ENCODE peak calls at places on chromosomes 11 and 22, in six cellular contexts. W is transverse colon, H is A549, V is IMR-90, E is right lobe of liver, U is NB4. J is an unnamed sample.

GRCh38 chr22:30649430-30650007 is 13.9 kb downstream of the SLC35E4 start:
- DNase-seq in W (peak), H (no peak), V (peak), E (no peak), U (peak), J (peak)

GRCh38 chr22:43378011-43378704 is 33.7 kb upstream of the MPPED1 start:
- DNase-seq in W (peak), H (no peak), V (peak), E (no peak), U (peak), J (no peak)

GRCh38 chr11:72775288-72776110 is 18.3 kb downstream of the STARD10 start:
- DNase-seq in W (no peak), H (no peak), V (no peak), E (no peak), U (no peak), J (no peak)

GRCh38 chr22:23781533-23781932 is 5.2 kb upstream of the SMARCB1 start:
- DNase-seq in W (no peak), H (peak), V (peak), E (no peak), U (no peak), J (peak)

GRCh38 chr11:96314326-96315050 is 28.5 kb downstream of the MAML2 start:
- DNase-seq in W (peak), H (no peak), V (peak), E (no peak), U (peak), J (no peak)

GRCh38 chr11:68302256-68303054 is 9.9 kb upstream of the LRP5 start:
- DNase-seq in W (peak), H (no peak), V (peak), E (peak), U (no peak), J (peak)

GRCh38 chr11:44377121-44377520 is 67.2 kb upstream of the ALX4 start:
- DNase-seq in W (no peak), H (no peak), V (no peak), E (no peak), U (no peak), J (no peak)

GRCh38 chr11:22677153-22677890 is 10.9 kb downstream of the GAS2 start:
- DNase-seq in W (no peak), H (no peak), V (no peak), E (no peak), U (peak), J (no peak)

GRCh38 chr11:110829873-110830272 is 117.6 kb upstream of the ARHGAP20 start:
- DNase-seq in W (no peak), H (no peak), V (no peak), E (no peak), U (no peak), J (no peak)

GRCh38 chr11:2513441-2513840 is 68.6 kb downstream of the KCNQ1 start:
- DNase-seq in W (peak), H (no peak), V (no peak), E (no peak), U (no peak), J (no peak)

GRCh38 chr11:28965824-28966223 is 857.6 kb downstream of the METTL15 start:
- DNase-seq in W (no peak), H (no peak), V (no peak), E (no peak), U (no peak), J (no peak)

DNA sequence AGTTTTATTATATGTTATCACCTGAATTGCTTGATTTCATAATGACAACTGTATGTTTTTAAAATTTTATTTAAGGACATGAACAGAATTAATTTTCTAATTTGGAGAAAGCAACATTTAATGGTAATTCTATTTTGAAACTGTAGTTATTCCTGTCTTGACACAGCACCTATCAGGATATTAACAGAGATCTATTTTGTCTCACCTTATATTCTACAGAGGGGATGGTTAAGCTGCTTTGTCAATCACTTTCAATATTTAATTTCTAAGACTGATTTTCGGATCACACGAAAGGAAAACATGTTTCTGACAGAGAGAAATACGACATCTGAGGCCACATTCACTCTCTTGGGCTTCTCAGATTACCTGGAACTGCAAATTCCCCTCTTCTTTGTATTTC is at the start of gene OR5D16:
- DNase-seq in W (no peak), H (no peak), V (no peak), E (no peak), U (no peak), J (no peak)
- TF ChIP-seq POLR2A in W (no peak), H (no peak), V (no peak), E (no peak), U (no peak), J (no peak)

DNA sequence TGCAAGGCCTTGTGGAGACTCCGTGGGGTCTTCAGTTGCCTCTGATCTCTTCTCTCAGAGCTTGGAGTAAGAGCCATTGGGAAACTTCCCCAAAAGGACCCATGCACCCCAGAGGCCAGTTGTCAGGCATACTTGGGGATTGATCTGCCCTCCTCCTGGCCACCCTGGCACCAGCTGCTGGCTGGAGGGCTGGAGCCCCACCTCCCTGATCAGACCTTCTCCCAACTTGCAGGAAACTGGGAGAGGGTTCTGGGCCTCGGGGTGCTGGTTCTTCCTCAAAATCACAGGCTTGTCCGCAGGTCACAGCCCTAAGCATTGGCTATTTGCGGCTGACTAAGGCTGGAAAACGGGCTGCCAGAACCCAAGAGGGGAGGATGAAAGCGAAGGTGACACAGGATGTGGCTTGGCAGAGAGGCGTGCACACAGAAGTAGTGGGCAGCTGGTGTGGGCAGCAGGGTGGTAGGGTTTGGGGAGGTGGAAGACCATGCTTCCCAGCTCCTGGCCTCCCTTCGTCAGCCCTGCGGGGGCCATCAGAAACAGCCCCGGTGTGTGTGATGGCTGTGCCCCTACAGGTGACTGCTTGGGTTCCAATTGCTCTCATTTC is 1.3 kb upstream of the DGKZ start:
- DNase-seq in W (no peak), H (no peak), V (no peak), E (no peak), U (peak), J (no peak)
- H3K4me3 ChIP-seq in W (peak), H (no peak), V (no peak), E (peak), U (peak), J (no peak)

GRCh38 chr11:62573592-62574362 is at the start of gene EEF1G:
- DNase-seq in W (peak), H (peak), V (peak), E (peak), U (peak), J (peak)
- TF ChIP-seq CTCF in W (no peak), H (no peak), V (no peak), E (no peak), U (no peak), J (no peak)

DNA sequence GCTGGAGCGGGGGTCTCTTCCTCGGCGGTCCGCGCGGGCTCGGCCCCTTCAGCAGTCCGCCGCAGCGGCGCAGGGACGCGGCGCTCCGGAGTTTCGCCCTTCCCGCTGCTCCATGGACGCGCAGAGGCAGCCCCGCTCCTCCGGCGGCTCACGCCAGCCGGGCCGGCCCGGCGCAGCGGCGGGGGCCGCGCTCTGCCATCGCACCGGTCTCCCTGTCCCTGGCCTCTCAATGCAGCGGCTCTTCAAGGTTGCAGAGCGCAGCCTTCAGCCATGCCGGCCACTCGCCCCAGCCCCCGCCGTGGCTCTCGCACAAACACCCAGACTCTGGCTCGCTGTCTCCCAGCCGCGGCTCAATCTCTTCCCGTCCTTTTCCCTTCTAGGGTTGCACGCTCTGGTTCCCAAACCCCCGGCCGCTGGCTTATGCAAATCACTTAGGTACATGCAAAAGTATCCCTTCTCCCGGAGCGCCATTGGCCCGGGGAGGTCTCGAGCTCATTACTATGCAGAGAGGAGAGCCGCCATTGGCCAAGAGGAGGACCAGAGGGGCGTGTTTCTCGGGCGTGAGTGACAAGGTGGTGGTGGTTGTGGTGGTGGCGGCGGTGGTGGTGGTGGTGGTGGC is at the start of gene LGR4:
- DNase-seq in W (peak), H (peak), V (peak), E (peak), U (peak), J (peak)
- TF ChIP-seq POLR2A in W (peak), H (peak), V (no peak), E (peak), U (peak), J (no peak)

DNA sequence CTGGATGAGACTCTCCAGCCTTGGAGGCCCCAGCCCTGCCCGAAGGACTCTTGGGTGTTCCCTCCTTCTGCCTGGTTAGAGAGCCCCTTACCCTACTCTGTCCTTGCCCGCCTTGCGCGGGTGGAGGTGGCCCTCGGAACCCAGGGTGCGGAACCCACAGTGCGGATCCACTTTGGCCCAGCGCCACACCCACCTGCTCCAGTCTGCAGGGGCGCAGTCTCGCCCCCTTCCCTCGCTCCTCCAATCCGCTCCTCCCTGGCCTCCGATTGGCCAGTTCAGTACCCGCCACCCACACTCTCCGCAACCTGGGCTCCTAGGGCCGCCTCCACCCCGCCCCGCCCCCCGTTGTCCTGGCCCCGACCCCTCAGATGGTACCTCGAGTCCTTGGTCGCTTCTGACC is 2.4 kb downstream of the CAPN1 start:
- DNase-seq in W (no peak), H (no peak), V (no peak), E (peak), U (no peak), J (no peak)
- H3K4me3 ChIP-seq in W (no peak), H (no peak), V (no peak), E (no peak), U (no peak), J (no peak)

GRCh38 chr11:91984033-91984568 is 240.5 kb upstream of the FAT3 start:
- DNase-seq in W (no peak), H (no peak), V (no peak), E (no peak), U (no peak), J (no peak)
- TF ChIP-seq CTCF in W (no peak), H (no peak), V (no peak), E (no peak), U (no peak), J (no peak)

GRCh38 chr11:63998558-63999348 is 12.5 kb downstream of the OTUB1 start:
- DNase-seq in W (no peak), H (no peak), V (no peak), E (no peak), U (no peak), J (no peak)
- TF ChIP-seq POLR2A in W (no peak), H (no peak), V (no peak), E (no peak), U (no peak), J (no peak)

DNA sequence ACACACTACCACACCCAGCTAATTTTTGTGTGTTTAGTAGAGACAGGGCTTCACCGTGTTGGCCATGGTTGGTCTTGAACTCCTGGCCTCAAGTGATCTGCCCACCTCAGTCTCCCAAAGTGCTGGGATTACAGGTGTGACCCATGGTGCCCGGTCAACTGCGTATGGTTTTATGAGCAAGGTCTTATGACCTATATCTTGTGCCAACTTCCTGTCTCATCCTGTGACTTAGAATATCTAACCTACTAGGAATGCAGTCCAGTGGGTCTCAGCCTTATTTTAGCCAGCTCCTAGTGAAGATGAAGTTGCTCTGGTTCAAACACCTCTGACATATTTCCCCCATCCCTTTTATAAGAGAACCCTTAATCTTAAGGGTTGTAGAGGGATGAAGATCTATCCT is 66.1 kb upstream of the OR5AN1 start:
- DNase-seq in W (no peak), H (no peak), V (no peak), E (no peak), U (no peak), J (no peak)
- H3K4me3 ChIP-seq in W (no peak), H (no peak), V (no peak), E (no peak), U (no peak), J (no peak)

GRCh38 chr11:20205807-20206206 is 45.5 kb upstream of the DBX1 start:
- DNase-seq in W (no peak), H (no peak), V (no peak), E (no peak), U (no peak), J (no peak)
- TF ChIP-seq CTCF in W (no peak), H (no peak), V (no peak), E (no peak), U (no peak), J (no peak)

GRCh38 chr11:99494065-99494464 is 473.3 kb downstream of the CNTN5 start:
- DNase-seq in W (no peak), H (no peak), V (no peak), E (no peak), U (no peak), J (no peak)
- TF ChIP-seq POLR2A in W (no peak), H (no peak), V (no peak), E (no peak), U (no peak), J (no peak)

J was measured in lower leg skin.